ENCODE peak calls at places on chromosomes 13 and 19, in four cellular contexts. One of them, this sample, is unnamed.

GRCh38 chr19:35206379-35206778 is 22.2 kb downstream of the FAM187B start:
- DNase-seq in IMR-90: no peak
- DNase-seq in A549: no peak
- DNase-seq in H1: no peak
- DNase-seq in this sample: no peak

GRCh38 chr19:54021363-54021762 is 29.9 kb downstream of the CACNG6 start:
- DNase-seq in IMR-90: no peak
- DNase-seq in A549: no peak
- DNase-seq in H1: no peak
- DNase-seq in this sample: no peak

GRCh38 chr13:94886191-94886590 is 173.8 kb upstream of the SOX21 start:
- DNase-seq in IMR-90: no peak
- DNase-seq in A549: no peak
- DNase-seq in H1: no peak
- DNase-seq in this sample: no peak

GRCh38 chr19:45100797-45101196 is 7.8 kb downstream of the PPP1R37 start:
- DNase-seq in IMR-90: peak; percentile 69
- DNase-seq in A549: no peak
- DNase-seq in H1: no peak
- DNase-seq in this sample: no peak

GRCh38 chr13:39578821-39579291 is 24.1 kb downstream of the LHFPL6 start:
- DNase-seq in IMR-90: no peak
- DNase-seq in A549: no peak
- DNase-seq in H1: no peak
- DNase-seq in this sample: no peak

GRCh38 chr13:75587679-75588078 is 38.1 kb downstream of the UCHL3 start:
- DNase-seq in IMR-90: peak; percentile 4
- DNase-seq in A549: no peak
- DNase-seq in H1: no peak
- DNase-seq in this sample: peak; percentile 21

GRCh38 chr13:75636339-75637095 is 387 bp downstream of the LMO7 start:
- DNase-seq in IMR-90: peak; percentile 46
- DNase-seq in A549: no peak
- DNase-seq in H1: no peak
- DNase-seq in this sample: peak; percentile 18

GRCh38 chr19:6677924-6678689 is 8.1 kb upstream of the TNFSF14 start:
- DNase-seq in IMR-90: no peak
- DNase-seq in A549: peak; percentile 18
- DNase-seq in H1: no peak
- DNase-seq in this sample: no peak

GRCh38 chr13:66180806-66181205 is 1049.3 kb downstream of the PCDH9 start:
- DNase-seq in IMR-90: no peak
- DNase-seq in A549: no peak
- DNase-seq in H1: no peak
- DNase-seq in this sample: no peak

GRCh38 chr19:28883241-28883693 is 329.7 kb downstream of the UQCRFS1 start:
- DNase-seq in IMR-90: peak; percentile 41
- DNase-seq in A549: no peak
- DNase-seq in H1: no peak
- DNase-seq in this sample: no peak

GRCh38 chr13:21675095-21676007 is 4.5 kb downstream of the FGF9 start:
- DNase-seq in IMR-90: no peak
- DNase-seq in A549: no peak
- DNase-seq in H1: no peak
- DNase-seq in this sample: no peak

GRCh38 chr13:103012611-103013010 is 53.6 kb downstream of the SLC10A2 start:
- DNase-seq in IMR-90: no peak
- DNase-seq in A549: no peak
- DNase-seq in H1: no peak
- DNase-seq in this sample: no peak

DNA sequence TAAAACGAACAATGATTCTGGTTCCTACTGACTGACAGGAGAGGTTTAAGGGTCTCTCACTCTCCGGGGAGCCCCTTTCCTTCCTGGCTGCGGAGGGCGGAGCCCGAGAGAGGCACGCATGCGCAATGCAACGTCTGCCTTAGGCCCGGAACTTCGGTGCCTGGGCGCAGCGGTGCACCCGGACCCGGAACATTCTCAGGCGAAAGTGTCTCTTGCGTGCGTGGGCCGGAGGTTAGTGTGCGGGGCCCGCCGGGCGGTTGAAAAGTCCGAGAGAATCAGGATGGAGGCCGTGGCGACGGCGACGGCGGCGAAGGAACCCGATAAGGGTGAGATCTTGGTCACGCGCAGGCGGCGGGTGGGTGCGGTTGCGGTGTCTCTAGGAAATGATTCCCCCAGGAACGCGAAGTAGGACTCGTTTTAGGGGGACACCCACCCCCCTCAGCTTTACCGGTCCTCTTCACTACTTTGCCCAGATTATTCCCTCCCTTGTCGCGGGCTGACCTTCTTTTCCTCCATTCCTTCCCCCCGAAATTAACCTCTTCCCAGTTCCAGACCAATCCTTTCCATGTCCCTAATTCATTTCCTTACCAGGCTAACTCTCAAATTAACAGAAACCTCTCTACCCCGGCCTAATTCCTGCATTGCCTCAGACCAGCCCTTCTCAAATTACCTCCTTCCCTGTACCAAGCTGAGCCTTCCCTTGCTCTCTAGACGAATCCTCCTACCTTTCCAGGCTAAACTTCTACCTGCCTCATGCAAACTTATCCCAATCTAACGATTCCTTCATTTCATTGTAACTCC is at the start of gene CCDC97:
- DNase-seq in IMR-90: peak; percentile 85
- DNase-seq in A549: peak; percentile 94
- DNase-seq in H1: peak; percentile 66
- DNase-seq in this sample: peak; percentile 75
- TF ChIP-seq CEBPB in IMR-90: peak; percentile 51
- TF ChIP-seq CEBPB in A549: peak; percentile 53
- TF ChIP-seq CEBPB in H1: peak; percentile 59
- TF ChIP-seq CEBPB in this sample: no peak

GRCh38 chr19:1665565-1666047 is 13.2 kb upstream of the TCF3 start:
- DNase-seq in IMR-90: no peak
- DNase-seq in A549: no peak
- DNase-seq in H1: no peak
- DNase-seq in this sample: no peak
- TF ChIP-seq CEBPB in IMR-90: no peak
- TF ChIP-seq CEBPB in A549: no peak
- TF ChIP-seq CEBPB in H1: no peak
- TF ChIP-seq CEBPB in this sample: no peak

DNA sequence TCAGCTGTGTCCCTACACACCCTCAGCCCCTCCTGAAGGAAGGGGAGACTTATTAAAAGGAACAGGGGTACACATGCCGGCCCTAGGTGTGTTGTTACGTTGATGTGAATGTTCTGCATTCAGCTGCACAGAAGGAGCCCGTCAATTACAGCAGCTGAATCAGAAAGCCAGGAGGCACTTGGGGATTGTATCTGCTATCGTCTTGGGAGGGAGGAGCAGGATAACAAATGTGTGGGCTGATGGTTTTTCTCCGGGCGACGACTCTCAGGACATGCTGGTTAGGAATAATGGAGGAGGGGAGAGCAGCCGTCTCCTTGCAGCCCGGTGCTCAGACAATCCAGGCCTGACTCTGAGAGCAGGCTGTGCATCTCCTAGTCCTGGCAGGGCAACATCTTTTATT is 25.6 kb downstream of the PEPD start:
- DNase-seq in IMR-90: no peak
- DNase-seq in A549: no peak
- DNase-seq in H1: no peak
- DNase-seq in this sample: no peak
- TF ChIP-seq CEBPB in IMR-90: no peak
- TF ChIP-seq CEBPB in A549: no peak
- TF ChIP-seq CEBPB in H1: no peak
- TF ChIP-seq CEBPB in this sample: no peak

GRCh38 chr19:19459099-19459498 is 53.6 kb downstream of the GATAD2A start:
- DNase-seq in IMR-90: peak; percentile 73
- DNase-seq in A549: no peak
- DNase-seq in H1: no peak
- DNase-seq in this sample: no peak
- TF ChIP-seq CEBPB in IMR-90: no peak
- TF ChIP-seq CEBPB in A549: no peak
- TF ChIP-seq CEBPB in H1: no peak
- TF ChIP-seq CEBPB in this sample: no peak

GRCh38 chr19:33778089-33778791 is 18.4 kb upstream of the KCTD15 start:
- DNase-seq in IMR-90: peak; percentile 61
- DNase-seq in A549: peak; percentile 85
- DNase-seq in H1: no peak
- DNase-seq in this sample: peak; percentile 54
- TF ChIP-seq CEBPB in IMR-90: no peak
- TF ChIP-seq CEBPB in A549: no peak
- TF ChIP-seq CEBPB in H1: peak; percentile 1
- TF ChIP-seq CEBPB in this sample: no peak

This sample was measured in HepG2.